ENCODE peak calls at places on chromosomes 7 and 10, in nine cellular contexts. G is brain microvascular endothelial cell; K is RWPE1; C is tibial nerve; S is hepatocyte; D is astrocyte; T is CD8-positive, alpha-beta T cell; Z is heart left ventricle; U is fibroblast of lung. P is an unnamed sample.

GRCh38 chr7:121525155-121525819 is 129.2 kb upstream of the FAM3C start:
- DNase-seq in T (no peak), C (no peak), S (no peak), D (no peak), Z (no peak), K (no peak), U (peak; percentile 14), G (no peak), P (no peak)

GRCh38 chr7:148084138-148084537 is 506.4 kb upstream of the C7orf33 start:
- DNase-seq in Z (peak; percentile 11), U (peak; percentile 56), S (peak; percentile 76), T (no peak), C (no peak), D (no peak), G (peak; percentile 58), K (peak; percentile 5), P (peak; percentile 49)

GRCh38 chr10:101041252-101041761 is 10.3 kb downstream of the SFXN3 start:
- DNase-seq in C (peak; percentile 77), G (peak; percentile 79), T (peak; percentile 81), D (peak; percentile 73), K (peak; percentile 91), Z (peak; percentile 82), U (peak; percentile 91), S (peak; percentile 92), P (peak; percentile 85)

GRCh38 chr7:135247746-135248471 is 14.3 kb downstream of the STRA8 start:
- DNase-seq in U (no peak), D (no peak), C (no peak), Z (no peak), S (peak; percentile 28), G (no peak), K (no peak), T (peak; percentile 27), P (no peak)

GRCh38 chr7:98051118-98051744 is 55.4 kb upstream of the LMTK2 start:
- DNase-seq in S (peak; percentile 32), D (no peak), C (no peak), K (no peak), T (peak; percentile 68), U (no peak), G (no peak), Z (no peak), P (no peak)

GRCh38 chr10:124262249-124262865 is 156.4 kb downstream of the OAT start:
- DNase-seq in U (no peak), K (no peak), D (no peak), T (no peak), G (no peak), Z (no peak), S (no peak), C (no peak), P (no peak)

GRCh38 chr7:1889556-1890181 is 219.6 kb downstream of the ELFN1 start:
- DNase-seq in D (peak; percentile 89), S (no peak), G (peak; percentile 73), Z (no peak), C (no peak), K (no peak), U (peak; percentile 67), T (no peak), P (no peak)

GRCh38 chr10:71486465-71487114 is 89.9 kb downstream of the CDH23 start:
- DNase-seq in U (peak; percentile 24), K (no peak), S (peak; percentile 71), G (peak; percentile 58), D (peak; percentile 11), C (no peak), T (no peak), Z (peak; percentile 28), P (peak; percentile 61)

GRCh38 chr10:51937736-51938135 is 238.3 kb upstream of the CSTF2T start:
- DNase-seq in T (no peak), D (peak; percentile 59), K (no peak), G (peak; percentile 86), U (peak; percentile 90), S (no peak), C (no peak), Z (no peak), P (no peak)

GRCh38 chr10:51932530-51932929 is 233.1 kb upstream of the CSTF2T start:
- DNase-seq in D (no peak), C (no peak), S (no peak), K (no peak), Z (no peak), G (no peak), T (no peak), U (no peak), P (no peak)

GRCh38 chr10:51937313-51937712 is 237.9 kb upstream of the CSTF2T start:
- DNase-seq in T (no peak), S (no peak), U (peak; percentile 84), K (no peak), C (no peak), D (peak; percentile 64), G (no peak), Z (no peak), P (no peak)

GRCh38 chr10:51934373-51934772 is 235.0 kb upstream of the CSTF2T start:
- DNase-seq in K (no peak), C (no peak), U (no peak), G (no peak), D (no peak), T (no peak), Z (no peak), S (no peak), P (no peak)
- H3K27ac ChIP-seq in K (no peak overlapping the region), C (no peak overlapping the region), U (no peak overlapping the region), G (no peak overlapping the region), D (no peak overlapping the region), T (no peak overlapping the region), Z (no peak overlapping the region), S (no peak overlapping the region), P (no peak overlapping the region)

GRCh38 chr10:7421519-7421918 is 10.7 kb upstream of the SFMBT2 start:
- DNase-seq in C (no peak), S (no peak), G (no peak), D (no peak), U (no peak), Z (no peak), T (no peak), K (peak; percentile 14), P (no peak)

GRCh38 chr10:7417807-7418206 is 7.0 kb upstream of the SFMBT2 start:
- DNase-seq in C (no peak), K (no peak), S (no peak), Z (no peak), G (no peak), T (no peak), U (no peak), D (no peak), P (no peak)

GRCh38 chr10:7419998-7420397 is 9.2 kb upstream of the SFMBT2 start:
- DNase-seq in S (no peak), G (no peak), U (no peak), C (no peak), D (no peak), Z (no peak), T (no peak), K (no peak), P (no peak)

GRCh38 chr10:7412482-7413251 is 1.8 kb upstream of the SFMBT2 start:
- DNase-seq in C (no peak), G (no peak), U (no peak), Z (peak; percentile 49), D (no peak), S (peak; percentile 63), T (peak; percentile 60), K (no peak), P (peak; percentile 56)

DNA sequence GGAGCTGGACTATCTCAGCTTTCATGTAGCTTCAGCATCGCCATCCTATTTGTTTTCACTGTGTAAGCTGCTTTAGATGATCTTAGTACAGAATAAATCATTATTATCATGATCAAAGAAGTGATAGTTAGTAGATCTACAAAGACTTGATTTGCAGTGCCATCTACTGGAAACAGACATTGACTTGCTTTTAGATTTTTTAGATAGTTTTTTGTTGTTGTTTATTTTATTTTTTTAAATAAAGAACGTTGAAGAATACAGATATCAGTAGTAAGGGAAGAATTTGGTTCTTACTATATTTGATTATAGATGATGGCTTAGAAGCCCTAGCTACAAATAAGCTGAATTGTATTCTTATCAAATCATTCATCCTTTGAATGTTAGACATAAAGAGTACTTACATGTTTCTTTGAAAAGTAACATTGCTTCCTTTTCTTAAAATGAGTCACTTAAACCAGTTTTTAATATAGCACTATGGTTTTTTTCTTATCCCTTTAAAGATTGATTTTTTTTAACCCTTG is 6.3 kb upstream of the SFMBT2 start:
- DNase-seq in C (no peak), K (no peak), S (peak; percentile 32), G (peak; percentile 12), U (peak; percentile 83), Z (no peak), D (no peak), T (no peak), P (no peak)
- TF ChIP-seq CTCF in C (peak; percentile 45), K (peak; percentile 64), S (peak; percentile 88), G (peak; percentile 27), U (peak; percentile 13), Z (peak; percentile 39), D (peak; percentile 61), T (peak; percentile 81), P (no peak)

GRCh38 chr10:91694170-91694794 is 61.4 kb upstream of the PPP1R3C start:
- DNase-seq in C (no peak), K (peak; percentile 45), S (peak; percentile 62), Z (no peak), U (peak; percentile 65), D (no peak), G (peak; percentile 49), T (no peak), P (no peak)

GRCh38 chr10:91690412-91690811 is 57.5 kb upstream of the PPP1R3C start:
- DNase-seq in Z (no peak), S (no peak), D (no peak), T (no peak), G (no peak), C (no peak), K (no peak), U (no peak), P (peak; percentile 20)

GRCh38 chr10:91691981-91692380 is 59.1 kb upstream of the PPP1R3C start:
- DNase-seq in S (no peak), Z (no peak), K (no peak), D (peak; percentile 39), T (no peak), U (peak; percentile 45), G (no peak), C (no peak), P (no peak)

GRCh38 chr10:91689731-91690168 is 56.9 kb upstream of the PPP1R3C start:
- DNase-seq in U (peak; percentile 67), D (peak; percentile 62), C (no peak), S (no peak), G (no peak), K (no peak), Z (peak; percentile 39), T (no peak), P (no peak)

DNA sequence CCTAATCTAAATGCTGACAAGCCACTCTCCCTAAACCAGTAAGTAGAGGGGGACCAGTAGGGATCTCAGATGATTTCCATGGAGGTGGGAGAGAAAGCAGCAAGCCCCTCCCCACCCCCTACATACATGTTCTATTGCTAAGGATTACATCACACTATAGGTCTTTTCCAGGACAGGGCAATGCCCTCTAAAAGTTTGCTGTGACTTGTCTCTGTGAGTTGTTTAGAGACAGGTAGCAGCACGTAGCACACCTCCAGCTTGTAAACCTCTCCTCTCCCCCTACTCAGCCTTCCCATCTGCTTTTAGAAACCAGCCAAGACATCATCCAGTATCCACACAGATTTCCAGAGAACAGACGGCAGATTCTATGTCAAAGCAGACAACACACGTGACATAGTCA is 58.4 kb upstream of the PPP1R3C start:
- DNase-seq in T (no peak), D (no peak), S (no peak), G (no peak), U (no peak), C (no peak), K (no peak), Z (no peak), P (no peak)
- H3K27ac ChIP-seq in T (no peak overlapping the region), D (no peak overlapping the region), S (peak overlapping the region; percentile 40), G (no peak overlapping the region), U (no peak overlapping the region), C (no peak overlapping the region), K (no peak overlapping the region), Z (no peak overlapping the region), P (no peak overlapping the region)

DNA sequence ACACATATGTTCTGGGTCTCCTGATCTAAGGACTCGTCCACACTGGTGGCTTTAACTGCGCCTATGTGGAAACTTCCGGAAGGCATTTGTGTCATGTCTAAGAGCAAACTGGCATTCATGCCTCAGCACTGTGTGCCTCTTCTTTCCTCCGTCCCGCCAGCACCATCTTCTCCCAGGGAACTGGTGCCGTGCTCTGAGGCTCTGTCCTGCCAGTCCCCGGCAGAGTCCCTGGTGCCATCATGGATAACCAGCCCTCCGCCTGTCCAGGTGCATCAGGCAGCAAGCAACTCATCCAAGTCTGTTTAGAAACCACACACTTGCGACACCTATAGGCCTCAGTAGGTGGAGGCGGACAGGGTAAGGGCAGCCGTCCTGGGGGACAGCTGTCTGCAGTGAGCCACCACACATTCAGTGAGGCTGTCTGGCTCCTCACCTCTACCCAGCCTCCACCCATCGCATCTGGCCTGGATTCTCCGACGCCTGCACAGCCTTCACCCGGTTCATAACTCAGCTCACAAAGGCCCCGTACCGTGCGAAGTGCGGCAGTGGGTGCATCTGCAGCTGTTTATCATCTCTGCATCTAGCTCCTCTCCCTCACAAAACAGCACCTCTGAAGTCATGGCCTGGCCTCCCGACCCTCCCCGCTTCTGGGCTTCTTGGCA is 162.7 kb downstream of the DIP2C start:
- DNase-seq in T (no peak), D (no peak), C (no peak), S (no peak), U (no peak), K (no peak), Z (no peak), G (no peak), P (no peak)
- TF ChIP-seq CTCF in T (no peak), D (no peak), C (no peak), S (no peak), U (no peak), K (no peak), Z (no peak), G (no peak), P (no peak)